ENCODE peak calls at places on chromosomes 12 and 14, in seven cellular contexts. A is IMR-90, V is H1, N is H9, G is mesenchymal stem cell, L is mesendoderm, T is trophoblast cell. Y is an unnamed sample.
A peak's percentile ranks its signal among the peaks of the same experiment; 100 is the strongest.

GRCh38 chr14:57293851-57294837 is 25.4 kb downstream of the AP5M1 start:
- DNase-seq in G (peak; percentile 16), T (no peak), A (peak; percentile 35), V (no peak), L (peak; percentile 12), N (no peak), Y (no peak)

GRCh38 chr12:68521848-68522502 is 88.7 kb upstream of the RAP1B start:
- DNase-seq in V (no peak), N (no peak), T (no peak), A (no peak), L (no peak), G (no peak), Y (no peak)

GRCh38 chr12:3727877-3728632 is 24.9 kb downstream of the CRACR2A start:
- DNase-seq in V (no peak), L (peak; percentile 44), G (peak; percentile 89), A (peak; percentile 33), T (no peak), N (no peak), Y (no peak)

GRCh38 chr12:49448858-49449257 is 81.6 kb downstream of the SPATS2 start:
- DNase-seq in L (no peak), N (no peak), A (no peak), V (no peak), T (no peak), G (no peak), Y (no peak)

GRCh38 chr12:89966495-89967240 is 258.0 kb upstream of the ATP2B1 start:
- DNase-seq in T (no peak), N (no peak), A (no peak), L (no peak), V (no peak), G (no peak), Y (no peak)

GRCh38 chr14:90388437-90388836 is 8.4 kb upstream of the CALM1 start:
- DNase-seq in G (peak; percentile 73), N (peak; percentile 58), A (peak; percentile 90), V (no peak), T (no peak), L (peak; percentile 77), Y (no peak)

GRCh38 chr12:110585231-110585799 is 2.2 kb upstream of the PPTC7 start:
- DNase-seq in L (peak; percentile 26), N (no peak), T (peak; percentile 65), V (no peak), A (peak; percentile 32), G (peak; percentile 34), Y (no peak)

GRCh38 chr12:81835783-81836182 is 76.6 kb upstream of the PPFIA2 start:
- DNase-seq in L (no peak), A (no peak), N (no peak), T (no peak), V (no peak), G (no peak), Y (no peak)

GRCh38 chr12:29991924-29992323 is 208.2 kb upstream of the TMTC1 start:
- DNase-seq in G (no peak), L (no peak), A (peak; percentile 8), V (no peak), T (no peak), N (no peak), Y (no peak)

GRCh38 chr14:33696165-33696564 is 254.7 kb downstream of the EGLN3 start:
- DNase-seq in G (no peak), V (no peak), L (no peak), A (no peak), N (no peak), T (no peak), Y (no peak)

GRCh38 chr12:113873741-113874140 is 92.4 kb downstream of the RBM19 start:
- DNase-seq in T (no peak), G (no peak), A (no peak), N (no peak), V (no peak), L (no peak), Y (no peak)

GRCh38 chr14:105385322-105385637 is 13.1 kb upstream of the TEX22 start:
- DNase-seq in V (no peak), T (no peak), L (no peak), N (peak; percentile 27), A (no peak), G (no peak), Y (no peak)

GRCh38 chr14:104280085-104280901 is 141.9 kb downstream of the KIF26A start:
- DNase-seq in G (no peak), L (no peak), V (no peak), T (no peak), N (peak; percentile 25), A (no peak), Y (no peak)

GRCh38 chr12:39010406-39010805 is 105.0 kb upstream of the CPNE8 start:
- DNase-seq in A (no peak), N (no peak), L (no peak), G (no peak), V (no peak), T (no peak), Y (no peak)

GRCh38 chr12:9813821-9814798 is 13.2 kb upstream of the KLRF1 start:
- DNase-seq in V (peak; percentile 70), N (peak; percentile 96), A (peak; percentile 17), G (peak; percentile 53), L (peak; percentile 84), T (peak; percentile 64), Y (peak; percentile 40)

GRCh38 chr12:53939141-53940108 is 794 bp downstream of the HOXC13 start:
- DNase-seq in N (peak; percentile 65), A (no peak), G (peak; percentile 29), T (peak; percentile 77), V (no peak), L (peak; percentile 71), Y (no peak)

GRCh38 chr12:32166510-32166909 is 59.9 kb downstream of the BICD1 start:
- DNase-seq in G (no peak), N (no peak), T (no peak), L (no peak), V (no peak), A (no peak), Y (no peak)

GRCh38 chr12:89251326-89252237 is 100.7 kb downstream of the DUSP6 start:
- DNase-seq in N (no peak), L (no peak), A (no peak), T (no peak), G (peak; percentile 59), V (no peak), Y (no peak)

GRCh38 chr14:68659021-68659931 is 133.6 kb downstream of the ZFP36L1 start:
- DNase-seq in N (peak; percentile 26), G (peak; percentile 68), V (no peak), T (no peak), A (peak; percentile 61), L (no peak), Y (no peak)

GRCh38 chr14:68661226-68662225 is 131.3 kb downstream of the ZFP36L1 start:
- DNase-seq in G (no peak), T (no peak), A (no peak), N (no peak), L (no peak), V (no peak), Y (no peak)

GRCh38 chr14:68662395-68662794 is 130.5 kb downstream of the ZFP36L1 start:
- DNase-seq in N (no peak), L (no peak), G (no peak), V (no peak), A (peak; percentile 16), T (no peak), Y (no peak)

GRCh38 chr14:68658029-68658509 is 134.8 kb downstream of the ZFP36L1 start:
- DNase-seq in V (no peak), N (no peak), L (no peak), A (no peak), T (no peak), G (no peak), Y (no peak)

GRCh38 chr14:68660495-68660894 is 132.4 kb downstream of the ZFP36L1 start:
- DNase-seq in A (no peak), V (no peak), T (no peak), N (no peak), G (no peak), L (no peak), Y (no peak)
- H3K23ac ChIP-seq in A (no peak overlapping the region), V (no peak overlapping the region), T (no peak overlapping the region), N (no peak overlapping the region), G (no peak overlapping the region), L (no peak overlapping the region), Y (no peak overlapping the region)

GRCh38 chr12:57935839-57936512 is 5.4 kb upstream of the ATP23 start:
- DNase-seq in G (peak; percentile 94), T (peak; percentile 91), N (peak; percentile 96), A (peak; percentile 92), L (peak; percentile 98), V (peak; percentile 58), Y (peak; percentile 67)
- H3K23ac ChIP-seq in G (no peak overlapping the region), T (no peak overlapping the region), N (no peak overlapping the region), A (no peak overlapping the region), L (no peak overlapping the region), V (no peak overlapping the region), Y (no peak overlapping the region)

DNA sequence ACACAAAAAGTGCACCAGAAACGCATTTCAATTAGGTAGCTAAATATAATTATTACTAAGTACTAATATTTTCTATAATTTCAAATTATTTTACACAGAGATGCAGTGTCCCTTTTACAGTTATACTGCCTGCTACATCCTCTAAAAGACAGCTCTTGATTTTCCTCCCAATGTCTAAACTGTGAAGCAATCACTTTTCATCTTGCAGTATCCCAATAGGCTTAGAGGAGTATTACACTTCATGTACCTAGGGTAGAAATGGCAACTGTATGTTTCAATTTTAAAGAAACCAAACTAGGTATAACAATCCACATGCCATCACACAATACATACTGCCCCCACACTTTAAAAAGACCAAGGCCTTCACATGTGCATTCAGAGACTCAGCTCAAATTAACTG is 7.3 kb downstream of the RSRC2 start:
- DNase-seq in G (no peak), T (no peak), A (no peak), N (no peak), V (no peak), L (no peak), Y (no peak)
- H3K23ac ChIP-seq in G (no peak overlapping the region), T (no peak overlapping the region), A (peak overlapping the region; percentile 32), N (no peak overlapping the region), V (no peak overlapping the region), L (no peak overlapping the region), Y (no peak overlapping the region)

GRCh38 chr14:81594012-81594411 is 60.4 kb upstream of the SEL1L start:
- DNase-seq in G (no peak), L (peak; percentile 40), T (no peak), V (no peak), A (no peak), N (no peak), Y (peak; percentile 48)
- H3K23ac ChIP-seq in G (no peak overlapping the region), L (no peak overlapping the region), T (no peak overlapping the region), V (no peak overlapping the region), A (no peak overlapping the region), N (no peak overlapping the region), Y (no peak overlapping the region)

DNA sequence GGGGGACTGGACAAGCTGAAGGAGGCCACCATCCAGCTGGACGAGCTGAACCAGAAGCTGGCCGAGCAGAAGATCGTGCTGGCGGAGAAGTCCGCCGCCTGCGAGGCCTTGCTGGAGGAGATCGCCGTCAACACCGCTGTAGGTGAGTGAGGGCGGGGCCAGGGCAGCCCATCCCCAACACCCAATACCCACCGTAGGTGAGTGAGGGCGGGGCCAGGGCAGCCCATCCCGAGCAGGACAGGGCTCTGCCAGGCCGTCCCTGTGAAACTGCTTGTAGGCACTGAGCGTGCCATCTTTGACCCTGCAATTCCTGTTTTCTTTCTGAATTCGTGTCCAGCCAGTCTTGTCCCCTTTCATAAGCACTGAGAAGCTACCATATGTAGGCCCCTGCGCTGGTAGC is 74.0 kb downstream of the CCDC92 start:
- DNase-seq in L (no peak), G (no peak), N (peak; percentile 81), T (no peak), A (no peak), V (no peak), Y (no peak)
- H3K23ac ChIP-seq in L (no peak overlapping the region), G (no peak overlapping the region), N (no peak overlapping the region), T (no peak overlapping the region), A (no peak overlapping the region), V (no peak overlapping the region), Y (no peak overlapping the region)

GRCh38 chr12:6115389-6115788 is 9.1 kb downstream of the VWF start:
- DNase-seq in G (no peak), T (no peak), V (no peak), A (peak; percentile 20), N (no peak), L (no peak), Y (no peak)
- H3K23ac ChIP-seq in G (no peak overlapping the region), T (no peak overlapping the region), V (no peak overlapping the region), A (no peak overlapping the region), N (no peak overlapping the region), L (no peak overlapping the region), Y (no peak overlapping the region)